ENCODE peak calls at places on chromosomes 7 and 10, in five cellular contexts. O is gastrocnemius medialis, R is MG63, L is ovary, A is H7. Z is an unnamed sample.

GRCh38 chr7:91636129-91636724 is 244.3 kb downstream of the MTERF1 start:
- DNase-seq in R (no peak), L (no peak), A (peak; percentile 31), O (no peak), Z (peak; percentile 29)

GRCh38 chr10:128463991-128464755 is 337.9 kb upstream of the MKI67 start:
- DNase-seq in R (no peak), O (peak; percentile 22), L (peak; percentile 29), A (peak; percentile 20), Z (no peak)

GRCh38 chr7:44223362-44224114 is 22.8 kb downstream of the YKT6 start:
- DNase-seq in O (no peak), L (no peak), R (no peak), A (no peak), Z (no peak)

GRCh38 chr10:93219347-93219746 is 145.7 kb downstream of the CYP26A1 start:
- DNase-seq in O (no peak), L (no peak), R (peak; percentile 29), A (no peak), Z (no peak)

GRCh38 chr7:118590107-118590506 is 365.6 kb downstream of the ANKRD7 start:
- DNase-seq in R (no peak), A (no peak), L (no peak), O (no peak), Z (peak; percentile 45)

GRCh38 chr7:121334376-121334775 is 5.6 kb downstream of the WNT16 start:
- DNase-seq in R (no peak), O (no peak), A (no peak), L (no peak), Z (no peak)

GRCh38 chr7:106205621-106206222 is 79.1 kb downstream of the NAMPT start:
- DNase-seq in R (no peak), O (no peak), A (no peak), L (no peak), Z (no peak)

GRCh38 chr7:116499168-116500070 is at the start of gene CAV2:
- DNase-seq in L (peak; percentile 67), A (peak; percentile 80), R (peak; percentile 75), O (peak; percentile 18), Z (no peak)

GRCh38 chr7:5523052-5523711 is 99.5 kb upstream of the TNRC18 start:
- DNase-seq in O (no peak), A (peak; percentile 37), R (no peak), L (no peak), Z (no peak)

GRCh38 chr10:52578871-52579405 is 193.6 kb downstream of the MBL2 start:
- DNase-seq in L (no peak), O (no peak), R (no peak), A (no peak), Z (no peak)

GRCh38 chr7:23347682-23348180 is 48.6 kb downstream of the MALSU1 start:
- DNase-seq in O (no peak), A (no peak), L (no peak), R (peak; percentile 59), Z (no peak)

GRCh38 chr10:114996542-114996941 is 58.5 kb downstream of the TRUB1 start:
- DNase-seq in A (no peak), R (no peak), L (no peak), O (no peak), Z (no peak)

GRCh38 chr7:136874393-136875032 is 6.1 kb downstream of the CHRM2 start:
- DNase-seq in L (no peak), A (peak; percentile 43), R (no peak), O (no peak), Z (no peak)

GRCh38 chr10:96556003-96556402 is 30.8 kb downstream of the TM9SF3 start:
- DNase-seq in L (no peak), O (no peak), A (peak; percentile 10), R (no peak), Z (no peak)

GRCh38 chr10:88934900-88935672 is 17.5 kb downstream of the ACTA2 start:
- DNase-seq in L (peak; percentile 78), R (peak; percentile 51), A (peak; percentile 16), O (peak; percentile 75), Z (peak; percentile 73)

GRCh38 chr10:3511483-3511882 is 273.5 kb downstream of the KLF6 start:
- DNase-seq in O (no peak), L (no peak), R (no peak), A (no peak), Z (no peak)

GRCh38 chr10:24552346-24553016 is 171.2 kb downstream of the ARHGAP21 start:
- DNase-seq in R (peak; percentile 17), A (peak; percentile 93), O (peak; percentile 76), L (no peak), Z (peak; percentile 95)

GRCh38 chr10:3948843-3949242 is 163.8 kb upstream of the KLF6 start:
- DNase-seq in O (peak; percentile 34), A (no peak), R (peak; percentile 39), L (no peak), Z (no peak)

GRCh38 chr7:112400141-112400540 is 50.1 kb upstream of the IFRD1 start:
- DNase-seq in O (no peak), R (no peak), L (no peak), A (no peak), Z (no peak)

GRCh38 chr7:12328888-12329770 is 74.5 kb downstream of the VWDE start:
- DNase-seq in O (no peak), R (no peak), A (peak; percentile 6), L (no peak), Z (peak; percentile 43)

GRCh38 chr7:8516976-8517375 is 83.6 kb downstream of the NXPH1 start:
- DNase-seq in R (no peak), O (no peak), L (no peak), A (no peak), Z (no peak)

GRCh38 chr10:43206391-43207235 is 60.3 kb downstream of the RASGEF1A start:
- DNase-seq in L (no peak), O (no peak), A (peak; percentile 31), R (no peak), Z (no peak)

GRCh38 chr7:151045262-151045661 is 3.1 kb upstream of the ASIC3 start:
- DNase-seq in L (no peak), R (no peak), O (no peak), A (no peak), Z (no peak)

GRCh38 chr7:128347573-128348147 is 4.0 kb upstream of the RBM28 start:
- DNase-seq in R (peak; percentile 24), O (no peak), L (no peak), A (peak; percentile 68), Z (no peak)

GRCh38 chr10:112388548-112388947 is 14.6 kb downstream of the ACSL5 start:
- DNase-seq in O (no peak), L (no peak), A (no peak), R (no peak), Z (no peak)

GRCh38 chr7:5086256-5086655 is 40.6 kb downstream of the RBAK start:
- DNase-seq in R (no peak), O (no peak), A (no peak), L (no peak), Z (no peak)

GRCh38 chr10:58573970-58574538 is 61.4 kb downstream of the BICC1 start:
- DNase-seq in A (no peak), L (no peak), O (no peak), R (no peak), Z (no peak)

GRCh38 chr10:14667270-14667669 is 107.4 kb downstream of the FAM107B start:
- DNase-seq in L (no peak), R (no peak), O (no peak), A (no peak), Z (no peak)

GRCh38 chr7:44096326-44096881 is 7.7 kb upstream of the AEBP1 start:
- DNase-seq in A (no peak), O (no peak), R (no peak), L (no peak), Z (no peak)

GRCh38 chr10:68096913-68097509 is 12.3 kb upstream of the MYPN start:
- DNase-seq in L (peak; percentile 27), O (peak; percentile 85), A (peak; percentile 42), R (peak; percentile 93), Z (no peak)

GRCh38 chr7:2354173-2355078 is at the start of gene EIF3B:
- DNase-seq in R (peak; percentile 84), A (peak; percentile 96), L (peak; percentile 92), O (peak; percentile 87), Z (peak; percentile 52)
- H3K36me3 ChIP-seq in R (peaks cover 53% of the 10 kb centered on the region), A (peaks cover 6% of the 10 kb centered on the region), L (no peaks in the 10 kb centered on the region), O (no peaks in the 10 kb centered on the region), Z (peaks cover 4% of the 10 kb centered on the region)

DNA sequence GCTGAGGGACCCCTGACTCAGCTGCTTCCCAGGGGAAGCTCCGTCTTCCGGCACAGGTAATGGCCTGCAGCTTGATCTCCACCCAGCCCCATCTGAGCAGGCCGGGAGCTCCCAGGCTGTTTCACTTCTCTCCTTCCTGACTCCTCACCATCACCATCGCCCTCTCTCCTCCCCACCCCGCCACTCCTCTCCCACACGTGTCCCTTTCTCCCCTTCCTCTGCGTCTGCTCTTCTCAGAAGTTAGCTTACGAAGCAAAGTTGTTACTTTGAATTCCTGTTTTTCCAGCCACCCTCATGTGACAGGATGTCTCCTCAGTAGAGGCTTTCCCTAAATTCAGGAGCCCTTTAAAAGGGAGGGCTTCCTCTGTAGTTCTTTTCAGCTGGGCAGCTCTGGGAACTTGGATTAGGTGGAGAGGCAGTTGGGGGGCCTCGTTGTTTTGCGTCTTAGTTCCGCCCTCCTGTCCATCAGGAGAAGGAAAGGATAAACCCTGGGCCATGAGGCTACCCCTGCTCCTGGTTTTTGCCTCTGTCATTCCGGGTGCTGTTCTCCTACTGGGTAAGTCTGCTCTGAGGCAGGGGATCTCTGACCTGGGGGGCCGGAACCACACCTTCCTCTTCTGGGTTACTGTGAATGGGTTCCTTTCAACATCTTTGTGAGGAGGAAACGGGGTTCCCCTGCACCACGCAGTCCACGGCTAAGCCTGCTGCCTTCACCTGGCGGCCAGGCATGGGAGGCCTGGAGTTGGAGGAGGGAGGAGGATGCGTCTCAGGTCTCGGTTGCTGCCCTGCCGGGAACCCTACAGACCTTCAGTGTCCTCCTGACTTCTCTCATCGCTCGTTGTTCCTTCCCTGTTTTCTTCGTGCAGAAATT is at the start of gene MRC1:
- DNase-seq in A (peak; percentile 20), L (no peak), R (no peak), O (peak; percentile 41), Z (no peak)
- H3K4me3 ChIP-seq in A (no peak within 1 kb of the TSS), L (no peak within 1 kb of the TSS), R (no peak within 1 kb of the TSS), O (no peak within 1 kb of the TSS), Z (no peak within 1 kb of the TSS)

DNA sequence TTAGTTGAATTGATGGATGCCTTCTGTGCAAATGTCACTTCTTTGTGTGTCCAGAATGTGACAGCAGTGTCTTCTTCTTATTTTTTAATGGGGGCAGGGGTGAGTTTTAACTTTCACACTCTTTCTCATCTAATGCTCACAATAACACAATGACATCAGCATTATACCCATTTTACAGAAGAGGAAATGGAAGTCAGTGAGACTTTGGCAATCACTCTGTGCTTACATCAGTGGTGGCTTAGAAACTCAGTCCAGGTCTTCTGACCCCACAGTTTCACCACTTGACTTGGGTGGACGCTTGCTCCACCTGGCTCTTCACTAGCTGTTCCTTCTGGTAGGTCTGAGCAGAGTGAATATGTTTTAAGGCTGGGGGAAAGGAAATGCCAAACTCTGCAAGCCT is 124.0 kb downstream of the PRKCQ start:
- DNase-seq in R (no peak), O (no peak), A (no peak), L (no peak), Z (no peak)
- H3K36me3 ChIP-seq in R (no peaks in the 10 kb centered on the region), O (peaks cover 65% of the 10 kb centered on the region), A (peaks cover 6% of the 10 kb centered on the region), L (no peaks in the 10 kb centered on the region), Z (peaks cover 3% of the 10 kb centered on the region)

GRCh38 chr7:27209933-27210440 is 10.1 kb upstream of the HOXA13 start:
- DNase-seq in L (no peak), A (no peak), O (no peak), R (no peak), Z (no peak)

GRCh38 chr7:27211694-27212316 is 11.9 kb upstream of the HOXA13 start:
- DNase-seq in R (no peak), A (no peak), L (no peak), O (no peak), Z (no peak)

GRCh38 chr7:27211084-27211446 is 11.2 kb upstream of the HOXA13 start:
- DNase-seq in R (no peak), L (no peak), A (no peak), O (no peak), Z (no peak)

GRCh38 chr7:27208998-27209397 is 9.1 kb upstream of the HOXA13 start:
- DNase-seq in L (no peak), R (no peak), A (no peak), O (no peak), Z (no peak)

GRCh38 chr7:27210441-27211083 is 10.7 kb upstream of the HOXA13 start:
- DNase-seq in O (peak; percentile 33), R (peak; percentile 28), L (no peak), A (peak; percentile 92), Z (peak; percentile 67)
- H3K4me3 ChIP-seq in O (peak overlapping the region; percentile 32), R (no peak overlapping the region), L (peak overlapping the region; percentile 17), A (no peak overlapping the region), Z (no peak overlapping the region)

Z was measured in iPS DF 6.9.